ENCODE peak calls at places on chromosomes 2 and 18, in five cellular contexts. D is lower lobe of right lung, W is psoas muscle, I is DND-41, O is upper lobe of right lung. J is an unnamed sample. For H3K9me3, the result is how much of the 10 kb centered on the place peaks cover.

GRCh38 chr18:76354348-76354747 is 140.7 kb downstream of the ZNF516 start:
- DNase-seq in O (no peak), D (no peak), W (no peak), I (no peak), J (no peak)

GRCh38 chr2:10215393-10215935 is 87.2 kb upstream of the HPCAL1 start:
- DNase-seq in O (no peak), D (no peak), W (no peak), I (no peak), J (no peak)

GRCh38 chr2:120517790-120518469 is 172.0 kb downstream of the INHBB start:
- DNase-seq in O (no peak), W (no peak), D (no peak), I (no peak), J (no peak)

GRCh38 chr2:34747643-34748042 is 1148.5 kb upstream of the FAM98A start:
- DNase-seq in I (no peak), W (no peak), O (no peak), D (no peak), J (no peak)

GRCh38 chr2:216911886-216912285 is 52.0 kb upstream of the TNP1 start:
- DNase-seq in W (no peak), D (no peak), I (no peak), O (no peak), J (no peak)

GRCh38 chr2:133484106-133484505 is 84.2 kb downstream of the NCKAP5 start:
- DNase-seq in W (no peak), D (no peak), I (no peak), O (no peak), J (no peak)

GRCh38 chr18:10230072-10230471 is 224.4 kb upstream of the APCDD1 start:
- DNase-seq in D (no peak), I (peak), W (no peak), O (no peak), J (no peak)

GRCh38 chr18:12463191-12463590 is 55.5 kb downstream of the PRELID3A start:
- DNase-seq in W (no peak), I (no peak), O (no peak), D (no peak), J (no peak)

GRCh38 chr2:109375131-109375561 is 238.6 kb downstream of the SEPTIN10 start:
- DNase-seq in O (peak), D (no peak), W (peak), I (no peak), J (no peak)

GRCh38 chr2:156763174-156763573 is 327.0 kb downstream of the GPD2 start:
- DNase-seq in O (no peak), W (no peak), D (no peak), I (no peak), J (no peak)

GRCh38 chr2:185807351-185807750 is 68.7 kb downstream of the FSIP2 start:
- DNase-seq in O (no peak), D (no peak), I (no peak), W (no peak), J (no peak)

GRCh38 chr2:9112079-9112721 is 94.4 kb upstream of the ASAP2 start:
- DNase-seq in D (no peak), I (no peak), W (no peak), O (no peak), J (no peak)

GRCh38 chr2:156459720-156460119 is 23.5 kb downstream of the GPD2 start:
- DNase-seq in I (no peak), D (no peak), O (no peak), W (no peak), J (no peak)

GRCh38 chr2:27204566-27204965 is 7.3 kb upstream of the ATRAID start:
- DNase-seq in D (no peak), I (no peak), O (no peak), W (no peak), J (no peak)

GRCh38 chr2:231399046-231399852 is 3.7 kb downstream of the B3GNT7 start:
- DNase-seq in O (no peak), W (no peak), D (no peak), I (no peak), J (no peak)

GRCh38 chr18:69215151-69215550 is 185.5 kb upstream of the DOK6 start:
- DNase-seq in D (no peak), I (no peak), O (no peak), W (no peak), J (no peak)

GRCh38 chr2:15677141-15677911 is 85.7 kb downstream of the DDX1 start:
- DNase-seq in D (no peak), O (no peak), I (no peak), W (no peak), J (no peak)

GRCh38 chr2:25146896-25147295 is 21.5 kb downstream of the POMC start:
- DNase-seq in W (peak), I (no peak), D (no peak), O (no peak), J (no peak)

GRCh38 chr18:78399992-78400503 is 579.6 kb upstream of the SALL3 start:
- DNase-seq in O (no peak), W (no peak), D (no peak), I (no peak), J (no peak)

GRCh38 chr2:170525566-170525900 is 189.6 kb upstream of the SP5 start:
- DNase-seq in D (peak), I (no peak), W (peak), O (peak), J (no peak)

GRCh38 chr2:242038166-242038927 is 168.8 kb downstream of the RTP5 start:
- DNase-seq in W (peak), D (no peak), O (no peak), I (no peak), J (no peak)

GRCh38 chr2:101473581-101473910 is 1.4 kb downstream of the RFX8 start:
- DNase-seq in O (no peak), I (no peak), D (no peak), W (no peak), J (no peak)

GRCh38 chr2:226649871-226650660 is 149.6 kb downstream of the IRS1 start:
- DNase-seq in W (peak), D (peak), I (peak), O (peak), J (peak)

GRCh38 chr2:134169788-134170187 is 84.1 kb upstream of the MGAT5 start:
- DNase-seq in I (no peak), W (no peak), D (no peak), O (no peak), J (no peak)

GRCh38 chr2:181376442-181376841 is 80.7 kb upstream of the ITGA4 start:
- DNase-seq in O (no peak), D (no peak), I (peak), W (no peak), J (no peak)

GRCh38 chr2:91477731-91478672 is 2786.5 kb downstream of the RPIA start:
- DNase-seq in D (peak), I (no peak), O (peak), W (peak), J (no peak)

GRCh38 chr2:1655461-1655860 is 88.9 kb downstream of the PXDN start:
- DNase-seq in W (no peak), D (no peak), O (no peak), I (no peak), J (no peak)

GRCh38 chr2:192126426-192126825 is 68.3 kb downstream of the TMEFF2 start:
- DNase-seq in D (no peak), I (no peak), O (no peak), W (no peak), J (no peak)

GRCh38 chr18:45291616-45292612 is 323.4 kb upstream of the SLC14A2 start:
- DNase-seq in D (no peak), I (no peak), O (no peak), W (no peak), J (no peak)

GRCh38 chr2:210997373-210997772 is 441.0 kb downstream of the CPS1 start:
- DNase-seq in D (no peak), W (no peak), O (no peak), I (no peak), J (no peak)

GRCh38 chr18:59547691-59548182 is 149.5 kb downstream of the CCBE1 start:
- DNase-seq in W (no peak), D (no peak), O (no peak), I (no peak), J (no peak)

GRCh38 chr2:236856856-236857616 is 228.7 kb upstream of the COPS8 start:
- DNase-seq in W (no peak), D (no peak), I (no peak), O (no peak), J (no peak)

GRCh38 chr18:55331301-55331700 is 256.7 kb downstream of the TCF4 start:
- DNase-seq in W (no peak), D (no peak), O (no peak), I (no peak), J (no peak)

GRCh38 chr2:241841181-241842066 is 17.3 kb downstream of the PDCD1 start:
- DNase-seq in O (no peak), D (no peak), I (no peak), W (no peak), J (no peak)

DNA sequence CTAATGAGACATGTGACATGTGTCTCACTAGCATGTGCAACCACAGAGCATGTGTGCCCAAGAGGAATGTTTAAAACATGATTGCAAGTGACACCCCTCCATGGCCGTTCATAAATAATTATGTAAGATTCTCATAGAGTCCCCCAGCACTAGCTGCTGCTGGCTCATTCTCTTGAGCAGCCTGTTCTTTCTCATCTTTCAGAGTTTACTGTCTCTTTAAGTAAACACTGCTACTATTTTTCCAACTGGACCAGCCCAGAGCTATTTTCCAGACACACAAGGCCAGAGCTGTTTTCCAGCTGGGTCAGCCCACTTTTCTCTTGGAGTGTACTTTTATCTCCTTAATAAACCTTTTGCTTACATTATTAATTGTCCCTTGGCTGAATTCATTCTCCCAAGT is 326.8 kb upstream of the DLGAP1 start:
- DNase-seq in I (no peak), D (no peak), W (no peak), O (no peak), J (no peak)
- H3K9me3 ChIP-seq in I (under half), D (under half), W (under half), O (under half), J (under half)

GRCh38 chr2:138414014-138414413 is 87.6 kb upstream of the SPOPL start:
- DNase-seq in I (no peak), D (no peak), O (no peak), W (no peak), J (no peak)
- H3K9me3 ChIP-seq in I (under half), D (under half), O (under half), W (under half), J (under half)

GRCh38 chr2:119421304-119421703 is 10.3 kb upstream of the TMEM37 start:
- DNase-seq in W (no peak), I (no peak), D (no peak), O (no peak), J (no peak)

GRCh38 chr2:119417898-119418297 is 13.8 kb upstream of the TMEM37 start:
- DNase-seq in O (no peak), I (no peak), D (no peak), W (no peak), J (no peak)

GRCh38 chr2:119419065-119419464 is 12.6 kb upstream of the TMEM37 start:
- DNase-seq in W (no peak), O (no peak), I (no peak), D (no peak), J (no peak)

GRCh38 chr2:119421731-119422130 is 9.9 kb upstream of the TMEM37 start:
- DNase-seq in I (no peak), D (no peak), W (no peak), O (no peak), J (no peak)

DNA sequence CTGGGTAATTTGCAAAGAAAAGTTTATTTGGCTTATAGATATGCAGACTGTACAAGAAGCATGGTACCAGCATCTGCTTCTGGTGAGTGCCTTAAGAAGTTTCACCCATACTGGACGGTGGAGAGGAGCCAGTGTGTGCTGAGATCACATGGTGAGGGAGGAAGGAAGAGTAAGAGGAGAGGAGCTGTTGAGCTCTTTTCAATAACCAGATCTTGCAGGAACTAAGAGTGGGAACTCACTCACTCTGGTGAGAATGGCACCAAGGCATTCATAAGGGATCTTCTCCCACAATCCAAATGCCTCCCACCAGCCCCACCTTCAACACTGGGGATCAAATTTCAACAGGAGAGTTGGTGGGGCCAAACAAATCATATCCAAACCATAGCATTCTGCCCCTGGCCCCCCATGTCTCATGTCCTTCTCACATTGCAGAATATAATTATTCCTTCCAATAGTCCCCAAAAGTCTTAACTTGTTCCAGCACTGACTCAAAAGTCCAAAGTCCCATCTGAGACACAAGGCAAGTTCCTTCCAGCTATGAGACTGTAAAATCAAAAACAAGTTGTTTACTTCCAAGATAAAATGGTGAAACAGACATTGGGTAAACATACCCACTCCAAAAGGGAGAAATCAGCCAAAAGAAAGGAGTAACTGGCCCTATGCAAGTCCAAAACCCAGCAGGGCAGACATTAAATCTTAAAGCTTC is 11.7 kb upstream of the TMEM37 start:
- DNase-seq in W (no peak), I (no peak), D (no peak), O (no peak), J (no peak)
- H3K9me3 ChIP-seq in W (under half), I (under half), D (under half), O (under half), J (under half)

GRCh38 chr2:45004569-45005181 is 4.6 kb downstream of the SIX2 start:
- DNase-seq in I (no peak), O (no peak), W (no peak), D (no peak), J (no peak)
- H3K9me3 ChIP-seq in I (under half), O (under half), W (under half), D (under half), J (under half)

DNA sequence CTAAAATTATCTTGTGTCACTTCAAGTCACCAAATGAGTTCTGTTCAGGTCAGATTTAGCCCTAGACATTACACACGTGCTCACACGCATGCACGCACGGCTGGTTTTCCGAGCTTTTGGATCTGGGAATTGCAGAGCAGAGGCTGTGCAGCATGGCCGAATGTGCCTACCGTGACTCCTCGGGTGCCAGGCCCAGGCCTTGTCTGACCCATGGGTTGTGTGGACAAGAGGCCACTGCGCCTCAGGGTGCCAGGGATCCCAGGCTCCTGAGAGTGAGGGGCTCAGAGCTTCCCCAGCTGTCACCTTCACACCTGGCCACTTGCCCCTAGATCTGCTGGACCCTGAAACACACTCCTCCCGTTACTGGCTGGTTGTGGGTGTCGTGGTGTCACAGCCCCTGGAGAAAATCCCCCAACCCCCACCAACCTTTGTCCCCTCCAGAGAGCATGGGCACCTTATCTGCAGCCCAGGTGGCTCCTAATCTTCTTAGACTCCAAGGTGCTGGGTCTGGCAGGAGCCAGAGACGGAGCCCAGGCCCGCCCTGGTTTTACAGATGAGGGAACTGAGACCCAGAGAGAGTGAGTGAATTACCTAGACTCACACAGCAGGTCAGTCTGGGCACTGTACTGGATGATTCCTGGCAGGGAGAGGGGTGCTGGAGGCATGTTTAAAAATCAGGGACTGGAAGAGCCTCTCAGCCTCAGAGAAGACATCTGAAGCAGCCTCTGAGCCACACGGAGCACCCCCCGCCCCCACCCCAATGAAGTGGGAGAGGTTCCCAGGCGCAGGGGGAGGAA is 56.8 kb downstream of the ATOH8 start:
- DNase-seq in W (no peak), D (no peak), O (no peak), I (peak), J (no peak)
- H3K9me3 ChIP-seq in W (under half), D (under half), O (under half), I (under half), J (under half)

DNA sequence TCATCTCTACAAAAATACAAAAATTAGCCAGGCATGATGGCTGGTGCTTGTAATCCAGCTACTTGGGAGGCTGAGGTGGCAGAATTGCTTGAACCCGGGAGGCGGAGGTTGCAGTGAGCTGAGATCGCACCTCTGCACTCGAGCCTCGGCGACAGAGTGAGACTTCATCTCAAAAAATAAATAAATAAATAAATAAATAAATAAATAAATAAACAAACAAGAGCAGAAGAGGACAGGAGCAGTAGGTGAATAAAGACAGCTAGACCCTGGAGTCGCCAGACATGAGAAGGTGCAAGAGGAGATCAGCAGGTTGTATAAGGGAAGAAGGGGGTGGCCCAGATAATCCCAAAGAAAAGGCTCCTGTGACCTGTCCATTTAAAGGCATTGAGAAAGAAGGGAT is 12.3 kb downstream of the LAMA1 start:
- DNase-seq in I (no peak), W (no peak), O (no peak), D (no peak), J (no peak)
- H3K9me3 ChIP-seq in I (under half), W (under half), O (under half), D (under half), J (under half)

DNA sequence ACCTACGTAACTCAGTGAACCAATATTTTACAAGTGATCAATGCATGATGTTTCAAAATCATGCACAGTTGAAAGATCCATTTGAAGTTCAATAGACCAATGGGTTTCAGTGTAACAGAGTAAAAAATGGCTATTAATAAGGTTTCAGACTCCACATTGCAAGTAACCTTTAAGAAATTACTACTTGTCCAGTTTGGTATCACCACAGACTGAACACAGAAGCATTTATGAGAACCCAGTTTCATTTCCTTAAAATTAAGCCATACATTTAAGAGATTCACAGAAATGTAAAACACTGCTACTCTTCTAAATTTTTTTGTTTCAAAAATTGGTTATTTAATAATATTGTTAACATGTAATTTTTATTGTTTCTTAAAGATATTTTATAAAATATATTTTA is 98.9 kb upstream of the CHRNA1 start:
- DNase-seq in D (no peak), W (no peak), O (no peak), I (no peak), J (no peak)
- H3K9me3 ChIP-seq in D (under half), W (under half), O (under half), I (under half), J (under half)

GRCh38 chr2:224194161-224194560 is 155.1 kb upstream of the SERPINE2 start:
- DNase-seq in I (no peak), O (no peak), W (no peak), D (no peak), J (no peak)

GRCh38 chr2:224196789-224197188 is 157.7 kb upstream of the SERPINE2 start:
- DNase-seq in D (no peak), I (no peak), O (no peak), W (no peak), J (no peak)

GRCh38 chr2:224190871-224191270 is 151.8 kb upstream of the SERPINE2 start:
- DNase-seq in I (no peak), O (no peak), W (no peak), D (no peak), J (no peak)

GRCh38 chr2:224195954-224196571 is 157.0 kb upstream of the SERPINE2 start:
- DNase-seq in I (no peak), W (peak), D (no peak), O (no peak), J (no peak)
- H3K9me3 ChIP-seq in I (under half), W (under half), D (under half), O (under half), J (under half)

GRCh38 chr2:112706170-112706664 is 14.6 kb upstream of the NT5DC4 start:
- DNase-seq in D (no peak), W (no peak), I (peak), O (no peak), J (peak)

GRCh38 chr2:112703684-112704083 is 17.1 kb upstream of the NT5DC4 start:
- DNase-seq in D (no peak), W (no peak), O (no peak), I (no peak), J (no peak)

GRCh38 chr2:112709703-112710102 is 11.1 kb upstream of the NT5DC4 start:
- DNase-seq in D (no peak), W (no peak), O (no peak), I (no peak), J (no peak)

GRCh38 chr2:112708968-112709367 is 11.9 kb upstream of the NT5DC4 start:
- DNase-seq in W (no peak), I (no peak), O (no peak), D (no peak), J (no peak)

DNA sequence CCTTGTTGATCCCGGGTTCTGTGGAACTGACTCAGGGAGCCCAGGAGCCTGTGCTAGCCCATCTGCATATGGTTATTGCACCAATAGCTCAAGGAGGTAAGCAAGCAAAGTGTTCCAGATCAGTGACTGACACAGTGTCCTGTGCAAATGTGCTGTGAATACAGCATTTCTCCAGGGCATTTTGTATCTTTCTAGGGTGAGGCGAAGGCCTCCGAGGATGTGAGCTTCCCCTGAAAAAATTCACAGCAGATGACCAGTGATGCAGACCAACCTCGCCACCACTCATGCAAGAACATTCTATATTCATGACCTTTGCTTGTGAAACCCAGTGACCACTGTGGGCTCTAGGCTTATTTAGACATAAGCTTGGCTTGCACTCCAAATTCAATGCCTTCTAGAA is 15.2 kb upstream of the NT5DC4 start:
- DNase-seq in W (no peak), I (no peak), O (no peak), D (no peak), J (no peak)
- H3K9me3 ChIP-seq in W (under half), I (under half), O (under half), D (under half), J (under half)

GRCh38 chr2:128039535-128039934 is 11.7 kb upstream of the SAP130 start:
- DNase-seq in W (no peak), I (no peak), D (no peak), O (no peak), J (no peak)
- H3K9me3 ChIP-seq in W (under half), I (under half), D (under half), O (under half), J (under half)

J was measured in CD4-positive, alpha-beta memory T cell.